ENCODE peak calls at places on chromosomes 11 and 22, in ten cellular contexts. U is hepatocyte, Q is H1, Z is fibroblast of lung, X is neural progenitor cell, V is GM23338, E is HCT116, L is A673, I is DND-41, J is PC-9. F is an unnamed sample.

GRCh38 chr11:102007567-102008437 is 39.4 kb upstream of the CFAP300 start:
- DNase-seq in E (peak; percentile 57), I (no peak), J (peak; percentile 46), L (peak; percentile 76), X (peak; percentile 53), U (peak; percentile 59), V (peak; percentile 76), Z (peak; percentile 73), Q (no peak), F (peak; percentile 70)

GRCh38 chr11:13668957-13669521 is 571 bp downstream of the FAR1 start:
- DNase-seq in V (peak; percentile 49), Q (no peak), I (no peak), U (peak; percentile 55), X (no peak), E (no peak), Z (peak; percentile 17), J (peak; percentile 19), L (peak; percentile 27), F (peak; percentile 67)

GRCh38 chr11:94525933-94526332 is 13.7 kb downstream of the C11orf97 start:
- DNase-seq in Q (no peak), U (peak; percentile 57), I (no peak), Z (peak; percentile 62), J (peak; percentile 51), X (peak; percentile 57), E (no peak), L (peak; percentile 82), V (peak; percentile 14), F (peak; percentile 81)

GRCh38 chr11:47348859-47349258 is 3.6 kb downstream of the MYBPC3 start:
- DNase-seq in Q (no peak), U (no peak), V (peak; percentile 42), J (peak; percentile 19), Z (peak; percentile 46), L (peak; percentile 89), I (peak; percentile 51), X (peak; percentile 74), E (peak; percentile 32), F (peak; percentile 31)

GRCh38 chr11:2671748-2672147 is 28.0 kb downstream of the KCNQ1OT1 start:
- DNase-seq in Q (no peak), I (no peak), X (no peak), U (no peak), L (no peak), J (no peak), V (no peak), E (no peak), Z (no peak), F (no peak)

GRCh38 chr11:9092846-9093778 is 1.7 kb upstream of the SCUBE2 start:
- DNase-seq in Z (peak; percentile 5), V (no peak), J (no peak), X (no peak), E (no peak), L (peak; percentile 5), Q (no peak), I (no peak), U (no peak), F (peak; percentile 21)

GRCh38 chr11:64743591-64744543 is at the start of gene RASGRP2:
- DNase-seq in U (peak; percentile 58), Q (no peak), I (peak; percentile 58), E (no peak), X (peak; percentile 58), Z (no peak), L (no peak), J (peak; percentile 75), V (peak; percentile 81), F (peak; percentile 51)

GRCh38 chr11:76736773-76737495 is 46.2 kb upstream of the TSKU start:
- DNase-seq in Q (no peak), L (no peak), V (no peak), I (no peak), U (no peak), Z (no peak), E (no peak), X (no peak), J (no peak), F (no peak)

GRCh38 chr11:71502871-71503435 is 24.1 kb upstream of the KRTAP5-7 start:
- DNase-seq in X (no peak), V (no peak), I (no peak), Q (no peak), L (no peak), J (no peak), E (no peak), Z (no peak), U (no peak), F (no peak)

GRCh38 chr11:36373040-36374010 is 77.2 kb downstream of the PRR5L start:
- DNase-seq in E (no peak), J (no peak), V (no peak), X (no peak), Q (no peak), L (peak; percentile 98), I (no peak), U (no peak), Z (no peak), F (no peak)

GRCh38 chr11:70191495-70192140 is 11.5 kb upstream of the FADD start:
- DNase-seq in I (peak; percentile 27), L (peak; percentile 76), V (peak; percentile 90), Q (peak; percentile 59), U (peak; percentile 90), Z (peak; percentile 49), X (peak; percentile 92), J (peak; percentile 90), E (peak; percentile 62), F (peak; percentile 74)

GRCh38 chr22:43114958-43115357 is 4.4 kb downstream of the BIK start:
- DNase-seq in X (no peak), Q (no peak), V (no peak), I (no peak), U (peak; percentile 42), E (no peak), Z (no peak), L (no peak), J (no peak), F (no peak)

GRCh38 chr11:43943931-43944751 is 1.7 kb downstream of the C11orf96 start:
- DNase-seq in Q (no peak), X (peak; percentile 42), U (no peak), J (no peak), Z (no peak), I (no peak), E (no peak), V (peak; percentile 43), L (no peak), F (peak; percentile 47)

GRCh38 chr11:66970808-66971442 is 4.2 kb upstream of the C11orf86 start:
- DNase-seq in I (no peak), U (peak; percentile 85), Z (peak; percentile 100), E (peak; percentile 89), X (no peak), V (no peak), Q (no peak), L (peak; percentile 76), J (peak; percentile 72), F (peak; percentile 100)

GRCh38 chr11:73652046-73652730 is 5.8 kb downstream of the PLEKHB1 start:
- DNase-seq in E (peak; percentile 36), X (peak; percentile 92), I (no peak), Z (no peak), Q (no peak), U (no peak), L (no peak), V (peak; percentile 43), J (peak; percentile 10), F (no peak)

DNA sequence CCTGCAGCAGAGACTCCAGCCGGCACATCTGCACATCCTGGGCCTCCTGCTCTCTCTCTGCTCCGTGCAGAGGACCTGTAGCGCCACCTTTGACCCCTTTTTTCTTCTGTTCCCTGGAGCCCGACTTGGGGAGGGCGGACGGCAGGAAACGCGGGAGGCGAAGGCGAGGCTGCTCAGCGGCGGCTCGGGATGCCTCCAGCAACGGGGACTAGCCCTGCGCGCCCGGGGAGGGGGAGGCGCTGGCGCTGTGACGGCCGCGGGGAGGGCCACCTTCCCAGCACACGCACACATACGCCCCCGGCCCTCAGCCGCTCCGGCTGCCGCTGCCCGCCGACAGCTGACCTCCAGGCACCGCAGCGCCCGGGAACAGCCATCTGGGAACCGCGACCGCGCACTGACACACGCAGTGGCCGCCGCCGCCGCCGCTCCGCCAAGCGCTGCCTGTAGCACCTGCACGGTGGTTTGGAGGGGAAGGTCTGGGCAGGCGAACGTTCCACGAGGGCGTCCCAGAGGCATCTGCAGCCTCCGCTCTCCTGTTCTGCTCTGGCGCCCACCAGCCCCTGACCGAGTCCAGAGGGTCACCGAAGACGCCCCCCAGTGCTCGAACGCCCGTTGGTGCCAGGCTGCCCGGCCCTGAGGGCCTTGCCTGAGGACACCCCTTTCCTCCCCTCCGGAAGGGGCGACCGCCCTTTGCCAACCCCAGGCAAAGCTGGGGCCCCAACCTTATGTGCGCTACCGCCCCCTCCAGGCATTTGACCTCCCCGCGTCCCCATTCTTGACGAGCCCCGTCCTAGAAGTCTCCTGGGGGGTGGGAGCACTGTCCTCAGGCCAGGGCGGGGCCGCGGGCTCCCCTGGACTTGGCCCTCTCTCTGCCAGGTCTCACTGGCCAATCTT is 16.9 kb upstream of the C22orf42 start:
- DNase-seq in E (no peak), J (no peak), L (no peak), V (peak; percentile 76), U (no peak), X (peak; percentile 73), I (no peak), Z (no peak), Q (no peak), F (no peak)
- TF ChIP-seq EZH2 in E (no peak), J (no peak), L (no peak), V (no peak), U (no peak), X (peak; percentile 65), I (no peak), Z (no peak), Q (peak; percentile 28), F (no peak)

GRCh38 chr11:32434387-32435151 is 770 bp downstream of the WT1 start:
- DNase-seq in Q (no peak), J (no peak), I (no peak), Z (no peak), X (peak; percentile 69), U (no peak), L (no peak), V (peak; percentile 69), E (no peak), F (no peak)
- TF ChIP-seq EZH2 in Q (peak; percentile 99), J (no peak), I (no peak), Z (peak; percentile 51), X (peak; percentile 94), U (peak; percentile 71), L (peak; percentile 100), V (peak; percentile 97), E (no peak), F (peak; percentile 51)

DNA sequence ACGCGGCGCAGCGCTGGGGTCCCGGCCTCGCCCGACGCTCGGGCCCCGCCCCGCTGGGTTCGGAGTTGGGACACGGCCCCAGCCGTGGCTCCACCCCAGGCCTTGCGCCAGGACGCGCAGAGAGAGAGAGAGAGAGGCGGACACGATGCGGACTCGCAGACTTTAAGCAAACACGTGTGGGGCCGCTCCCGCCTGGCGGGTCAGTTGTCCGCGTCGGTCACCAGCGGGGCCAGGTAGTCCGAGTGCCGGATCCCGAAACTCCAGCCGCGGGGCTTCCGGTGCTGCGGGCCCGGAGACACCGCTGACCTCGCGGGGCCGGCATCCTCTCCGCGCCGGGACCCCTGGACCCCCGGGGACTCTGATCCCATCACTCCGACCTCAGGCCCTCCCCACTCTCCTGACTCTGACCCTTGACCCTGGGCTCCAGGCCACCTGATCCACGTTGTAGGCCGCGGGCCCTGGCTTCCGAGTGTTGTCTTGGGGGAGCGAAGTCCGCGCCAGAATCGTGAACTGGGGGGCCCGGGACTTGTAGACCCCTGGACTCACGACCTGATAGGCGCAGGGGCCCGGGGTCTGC is 556 bp upstream of the TYMP start:
- DNase-seq in J (peak; percentile 66), E (peak; percentile 73), Q (no peak), L (no peak), Z (peak; percentile 83), X (peak; percentile 52), I (no peak), U (peak; percentile 84), V (peak; percentile 44), F (peak; percentile 90)
- TF ChIP-seq EZH2 in J (no peak), E (no peak), Q (peak; percentile 53), L (no peak), Z (no peak), X (peak; percentile 85), I (no peak), U (peak; percentile 41), V (peak; percentile 56), F (no peak)

GRCh38 chr11:31810779-31811647 is at the start of gene PAX6:
- DNase-seq in J (peak; percentile 95), X (peak; percentile 97), Q (no peak), E (peak; percentile 21), U (no peak), Z (no peak), V (peak; percentile 89), I (no peak), L (peak; percentile 100), F (peak; percentile 61)
- TF ChIP-seq EZH2 in J (no peak), X (no peak), Q (peak; percentile 29), E (no peak), U (peak; percentile 91), Z (peak; percentile 98), V (peak; percentile 89), I (no peak), L (peak; percentile 75), F (peak; percentile 92)

F was measured in GM23248.